ENCODE peak calls at places on chromosome 20, in seven cellular contexts. One of them, this sample, is unnamed.

GRCh38 chr20:60428651-60429050 is 470.4 kb downstream of the CDH26 start:
- DNase-seq in HCT116: no peak
- DNase-seq in Panc1: no peak
- DNase-seq in A549: no peak
- DNase-seq in HL-60: no peak
- DNase-seq in SK-N-SH: no peak
- DNase-seq in GM12878: no peak
- DNase-seq in this sample: no peak

GRCh38 chr20:5969348-5969935 is 19.0 kb downstream of the MCM8 start:
- DNase-seq in SK-N-SH: no peak
- DNase-seq in GM12878: no peak
- DNase-seq in A549: no peak
- DNase-seq in HCT116: no peak
- DNase-seq in HL-60: no peak
- DNase-seq in Panc1: no peak
- DNase-seq in this sample: peak

GRCh38 chr20:43739148-43739749 is 12.4 kb upstream of the GTSF1L start:
- DNase-seq in GM12878: no peak
- DNase-seq in HCT116: no peak
- DNase-seq in Panc1: no peak
- DNase-seq in A549: no peak
- DNase-seq in HL-60: no peak
- DNase-seq in SK-N-SH: no peak
- DNase-seq in this sample: no peak

GRCh38 chr20:6034134-6034969 is 19.5 kb downstream of the LRRN4 start:
- DNase-seq in SK-N-SH: no peak
- DNase-seq in HCT116: no peak
- DNase-seq in A549: no peak
- DNase-seq in GM12878: no peak
- DNase-seq in HL-60: no peak
- DNase-seq in Panc1: no peak
- DNase-seq in this sample: no peak

GRCh38 chr20:39190666-39191570 is 228.8 kb downstream of the DHX35 start:
- DNase-seq in HL-60: no peak
- DNase-seq in HCT116: peak
- DNase-seq in Panc1: peak
- DNase-seq in GM12878: no peak
- DNase-seq in A549: peak
- DNase-seq in SK-N-SH: no peak
- DNase-seq in this sample: peak

GRCh38 chr20:1085515-1086272 is 32.7 kb upstream of the PSMF1 start:
- DNase-seq in Panc1: no peak
- DNase-seq in A549: no peak
- DNase-seq in GM12878: no peak
- DNase-seq in SK-N-SH: no peak
- DNase-seq in HCT116: no peak
- DNase-seq in HL-60: no peak
- DNase-seq in this sample: no peak

GRCh38 chr20:31862506-31862905 is 7.8 kb downstream of the DUSP15 start:
- DNase-seq in Panc1: no peak
- DNase-seq in SK-N-SH: no peak
- DNase-seq in HL-60: no peak
- DNase-seq in GM12878: no peak
- DNase-seq in HCT116: no peak
- DNase-seq in A549: no peak
- DNase-seq in this sample: no peak

GRCh38 chr20:54148947-54149764 is 24.6 kb downstream of the CYP24A1 start:
- DNase-seq in HL-60: no peak
- DNase-seq in GM12878: no peak
- DNase-seq in SK-N-SH: no peak
- DNase-seq in HCT116: peak
- DNase-seq in A549: peak
- DNase-seq in Panc1: no peak
- DNase-seq in this sample: peak

GRCh38 chr20:58921564-58921963 is 59.5 kb upstream of the NELFCD start:
- DNase-seq in GM12878: no peak
- DNase-seq in Panc1: no peak
- DNase-seq in A549: no peak
- DNase-seq in SK-N-SH: no peak
- DNase-seq in HCT116: no peak
- DNase-seq in HL-60: no peak
- DNase-seq in this sample: no peak

GRCh38 chr20:39960522-39961420 is 728.3 kb downstream of the MAFB start:
- DNase-seq in HCT116: no peak
- DNase-seq in GM12878: no peak
- DNase-seq in HL-60: no peak
- DNase-seq in SK-N-SH: peak
- DNase-seq in A549: no peak
- DNase-seq in Panc1: no peak
- DNase-seq in this sample: peak

GRCh38 chr20:48313346-48313745 is 514.5 kb downstream of the PREX1 start:
- DNase-seq in A549: no peak
- DNase-seq in HL-60: no peak
- DNase-seq in SK-N-SH: no peak
- DNase-seq in Panc1: no peak
- DNase-seq in HCT116: no peak
- DNase-seq in GM12878: no peak
- DNase-seq in this sample: no peak

GRCh38 chr20:16601019-16601418 is 27.8 kb upstream of the KIF16B start:
- DNase-seq in GM12878: no peak
- DNase-seq in SK-N-SH: no peak
- DNase-seq in Panc1: no peak
- DNase-seq in HL-60: no peak
- DNase-seq in A549: no peak
- DNase-seq in HCT116: no peak
- DNase-seq in this sample: no peak

GRCh38 chr20:5531318-5532081 is 214.7 kb upstream of the PROKR2 start:
- DNase-seq in Panc1: no peak
- DNase-seq in HL-60: no peak
- DNase-seq in GM12878: no peak
- DNase-seq in A549: peak
- DNase-seq in SK-N-SH: no peak
- DNase-seq in HCT116: no peak
- DNase-seq in this sample: no peak

GRCh38 chr20:20692587-20692986 is 19.9 kb downstream of the RALGAPA2 start:
- DNase-seq in HL-60: no peak
- DNase-seq in GM12878: no peak
- DNase-seq in HCT116: no peak
- DNase-seq in SK-N-SH: no peak
- DNase-seq in Panc1: no peak
- DNase-seq in A549: no peak
- DNase-seq in this sample: no peak

GRCh38 chr20:6697228-6697972 is 70.1 kb upstream of the BMP2 start:
- DNase-seq in Panc1: no peak
- DNase-seq in SK-N-SH: no peak
- DNase-seq in HCT116: no peak
- DNase-seq in GM12878: no peak
- DNase-seq in A549: no peak
- DNase-seq in HL-60: no peak
- DNase-seq in this sample: no peak

GRCh38 chr20:48952656-48953055 is 31.1 kb downstream of the ARFGEF2 start:
- DNase-seq in SK-N-SH: no peak
- DNase-seq in GM12878: no peak
- DNase-seq in A549: no peak
- DNase-seq in HL-60: no peak
- DNase-seq in Panc1: no peak
- DNase-seq in HCT116: no peak
- DNase-seq in this sample: no peak

GRCh38 chr20:6767536-6768227 is at the start of gene BMP2:
- DNase-seq in GM12878: no peak
- DNase-seq in Panc1: no peak
- DNase-seq in A549: peak
- DNase-seq in HL-60: peak
- DNase-seq in HCT116: no peak
- DNase-seq in SK-N-SH: peak
- DNase-seq in this sample: peak

GRCh38 chr20:11919571-11919970 is 1.9 kb downstream of the BTBD3 start:
- DNase-seq in SK-N-SH: no peak
- DNase-seq in A549: no peak
- DNase-seq in HCT116: no peak
- DNase-seq in GM12878: no peak
- DNase-seq in HL-60: no peak
- DNase-seq in Panc1: no peak
- DNase-seq in this sample: no peak

GRCh38 chr20:61668771-61669503 is 396.7 kb downstream of the TAF4 start:
- DNase-seq in Panc1: no peak
- DNase-seq in A549: no peak
- DNase-seq in SK-N-SH: no peak
- DNase-seq in HCT116: no peak
- DNase-seq in HL-60: no peak
- DNase-seq in GM12878: no peak
- DNase-seq in this sample: no peak

GRCh38 chr20:23211164-23211563 is 125.0 kb upstream of the CD93 start:
- DNase-seq in Panc1: no peak
- DNase-seq in HL-60: no peak
- DNase-seq in SK-N-SH: no peak
- DNase-seq in HCT116: no peak
- DNase-seq in GM12878: no peak
- DNase-seq in A549: no peak
- DNase-seq in this sample: no peak

GRCh38 chr20:41133709-41134361 is 3.5 kb upstream of the PLCG1 start:
- DNase-seq in HCT116: no peak
- DNase-seq in HL-60: no peak
- DNase-seq in A549: no peak
- DNase-seq in GM12878: peak
- DNase-seq in SK-N-SH: no peak
- DNase-seq in Panc1: no peak
- DNase-seq in this sample: no peak

GRCh38 chr20:13813910-13814309 is 29.1 kb downstream of the NDUFAF5 start:
- DNase-seq in HCT116: no peak
- DNase-seq in A549: no peak
- DNase-seq in Panc1: no peak
- DNase-seq in SK-N-SH: no peak
- DNase-seq in GM12878: no peak
- DNase-seq in HL-60: no peak
- DNase-seq in this sample: no peak

GRCh38 chr20:10603971-10604864 is 69.6 kb downstream of the JAG1 start:
- DNase-seq in A549: peak
- DNase-seq in GM12878: no peak
- DNase-seq in SK-N-SH: no peak
- DNase-seq in HCT116: peak
- DNase-seq in Panc1: peak
- DNase-seq in HL-60: no peak
- DNase-seq in this sample: no peak

GRCh38 chr20:60851826-60852704 is 400.0 kb upstream of the CDH4 start:
- DNase-seq in GM12878: no peak
- DNase-seq in HCT116: no peak
- DNase-seq in HL-60: no peak
- DNase-seq in A549: peak
- DNase-seq in SK-N-SH: peak
- DNase-seq in Panc1: no peak
- DNase-seq in this sample: peak

GRCh38 chr20:30503992-30504570 is 753.4 kb upstream of the DEFB115 start:
- DNase-seq in HCT116: no peak
- DNase-seq in SK-N-SH: no peak
- DNase-seq in Panc1: no peak
- DNase-seq in A549: no peak
- DNase-seq in HL-60: no peak
- DNase-seq in GM12878: no peak
- DNase-seq in this sample: no peak
- TF ChIP-seq REST in HCT116: no peak
- TF ChIP-seq REST in SK-N-SH: no peak
- TF ChIP-seq REST in Panc1: no peak
- TF ChIP-seq REST in A549: no peak
- TF ChIP-seq REST in HL-60: no peak
- TF ChIP-seq REST in GM12878: no peak
- TF ChIP-seq REST in this sample: no peak

GRCh38 chr20:57474816-57475215 is 50.1 kb downstream of the CTCFL start:
- DNase-seq in HCT116: no peak
- DNase-seq in HL-60: no peak
- DNase-seq in Panc1: no peak
- DNase-seq in SK-N-SH: no peak
- DNase-seq in A549: no peak
- DNase-seq in GM12878: no peak
- DNase-seq in this sample: no peak
- TF ChIP-seq REST in HCT116: no peak
- TF ChIP-seq REST in HL-60: no peak
- TF ChIP-seq REST in Panc1: no peak
- TF ChIP-seq REST in SK-N-SH: no peak
- TF ChIP-seq REST in A549: no peak
- TF ChIP-seq REST in GM12878: no peak
- TF ChIP-seq REST in this sample: no peak

DNA sequence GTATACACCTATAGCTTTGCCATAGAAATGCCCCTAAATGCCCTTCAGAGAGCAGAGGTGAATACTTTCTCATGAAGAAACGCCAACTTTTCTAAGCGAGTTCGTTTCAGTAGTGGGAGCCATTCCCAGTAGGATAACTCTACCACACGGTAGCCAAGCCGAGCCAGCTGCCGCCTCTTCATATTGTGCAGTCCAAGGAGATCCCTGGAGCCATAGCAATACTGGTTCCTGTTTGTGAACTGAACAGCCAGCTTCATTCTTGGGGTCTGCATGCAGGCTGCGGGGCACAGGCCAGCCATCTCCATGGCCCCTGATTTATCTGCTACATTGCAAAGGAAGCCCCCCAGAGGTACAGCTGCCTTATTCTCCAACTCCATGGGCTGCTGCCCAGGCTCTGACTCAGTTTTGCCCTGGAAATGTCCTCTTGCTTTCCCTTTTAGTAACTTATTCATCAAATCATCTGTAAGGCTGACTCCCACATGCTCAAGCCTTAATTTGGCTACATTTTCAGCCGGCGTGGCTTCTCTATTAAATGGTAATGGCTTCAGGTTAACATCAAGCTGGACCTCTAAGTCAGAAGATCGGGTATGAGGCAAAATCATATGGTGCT is 12.8 kb downstream of the FASTKD5 start:
- DNase-seq in SK-N-SH: no peak
- DNase-seq in Panc1: no peak
- DNase-seq in GM12878: no peak
- DNase-seq in A549: no peak
- DNase-seq in HCT116: no peak
- DNase-seq in HL-60: no peak
- DNase-seq in this sample: no peak
- TF ChIP-seq REST in SK-N-SH: no peak
- TF ChIP-seq REST in Panc1: no peak
- TF ChIP-seq REST in GM12878: no peak
- TF ChIP-seq REST in A549: no peak
- TF ChIP-seq REST in HCT116: no peak
- TF ChIP-seq REST in HL-60: no peak
- TF ChIP-seq REST in this sample: no peak

GRCh38 chr20:34023937-34024732 is 30.4 kb downstream of the RALY start:
- DNase-seq in SK-N-SH: no peak
- DNase-seq in HL-60: no peak
- DNase-seq in GM12878: no peak
- DNase-seq in Panc1: no peak
- DNase-seq in HCT116: no peak
- DNase-seq in A549: no peak
- DNase-seq in this sample: no peak

GRCh38 chr20:34024733-34025351 is 31.1 kb downstream of the RALY start:
- DNase-seq in SK-N-SH: no peak
- DNase-seq in HCT116: no peak
- DNase-seq in HL-60: peak
- DNase-seq in GM12878: no peak
- DNase-seq in Panc1: no peak
- DNase-seq in A549: no peak
- DNase-seq in this sample: no peak

GRCh38 chr20:34018166-34018565 is 24.5 kb downstream of the RALY start:
- DNase-seq in HL-60: no peak
- DNase-seq in GM12878: no peak
- DNase-seq in A549: no peak
- DNase-seq in HCT116: no peak
- DNase-seq in Panc1: no peak
- DNase-seq in SK-N-SH: no peak
- DNase-seq in this sample: no peak

GRCh38 chr20:34022843-34023234 is 29.1 kb downstream of the RALY start:
- DNase-seq in HCT116: no peak
- DNase-seq in GM12878: no peak
- DNase-seq in SK-N-SH: no peak
- DNase-seq in A549: no peak
- DNase-seq in Panc1: no peak
- DNase-seq in HL-60: no peak
- DNase-seq in this sample: no peak

GRCh38 chr20:34022154-34022842 is 28.6 kb downstream of the RALY start:
- DNase-seq in GM12878: peak
- DNase-seq in A549: peak
- DNase-seq in HL-60: peak
- DNase-seq in HCT116: peak
- DNase-seq in SK-N-SH: peak
- DNase-seq in Panc1: peak
- DNase-seq in this sample: peak
- TF ChIP-seq REST in GM12878: no peak
- TF ChIP-seq REST in A549: no peak
- TF ChIP-seq REST in HL-60: no peak
- TF ChIP-seq REST in HCT116: no peak
- TF ChIP-seq REST in SK-N-SH: no peak
- TF ChIP-seq REST in Panc1: no peak
- TF ChIP-seq REST in this sample: no peak